ENCODE peak calls at places on chromosomes 2 and 18, in seven cellular contexts. X is MCF 10A; I is ACHN; O is endothelial cell; T is T-helper 17 cell; B is HuH-7; R is stimulated activated CD4-positive, alpha-beta T cell treated with anti-CD3 and anti-CD28 coated beads, Interleukin-1b, Interleukin-23, amount 100 ng/mL, for 24 hours. J is an unnamed sample.

GRCh38 chr2:1495676-1496393 is 82.6 kb downstream of the TPO start:
- DNase-seq in B (no peak), X (no peak), T (no peak), I (no peak), O (no peak), R (no peak), J (no peak)

GRCh38 chr2:226548706-226549105 is 250.9 kb downstream of the IRS1 start:
- DNase-seq in X (no peak), B (no peak), O (no peak), T (no peak), I (no peak), R (no peak), J (no peak)

GRCh38 chr18:79744625-79745024 is 53.1 kb upstream of the KCNG2 start:
- DNase-seq in B (no peak), T (no peak), R (no peak), X (no peak), O (no peak), I (no peak), J (no peak)

GRCh38 chr2:119178811-119179601 is 20.5 kb upstream of the C1QL2 start:
- DNase-seq in I (peak; percentile 90), R (no peak), B (no peak), T (no peak), O (no peak), X (peak; percentile 64), J (no peak)

GRCh38 chr2:25254961-25255360 is 86.6 kb upstream of the POMC start:
- DNase-seq in R (no peak), B (no peak), T (no peak), O (no peak), I (no peak), X (no peak), J (no peak)

GRCh38 chr18:24270358-24270936 is 127.2 kb downstream of the OSBPL1A start:
- DNase-seq in T (no peak), X (peak; percentile 13), O (no peak), B (no peak), I (peak; percentile 3), R (no peak), J (no peak)

GRCh38 chr18:67318651-67319050 is 197.9 kb downstream of the DSEL start:
- DNase-seq in O (no peak), I (no peak), X (no peak), B (no peak), R (no peak), T (no peak), J (no peak)

GRCh38 chr2:12379143-12379542 is 337.6 kb upstream of the TRIB2 start:
- DNase-seq in T (no peak), R (no peak), I (no peak), X (no peak), O (no peak), B (no peak), J (no peak)

J was measured in Peyer's patch.